ENCODE peak calls at places on chromosomes 12 and 14, in four cellular contexts. M is body of pancreas, A is psoas muscle, U is dorsolateral prefrontal cortex. P is an unnamed sample.

GRCh38 chr12:124754949-124755800 is 108.5 kb downstream of the SCARB1 start:
- DNase-seq in U (peak; percentile 93), A (peak; percentile 92), M (peak; percentile 52), P (no peak)

GRCh38 chr14:95510804-95511203 is 5.6 kb downstream of the SYNE3 start:
- DNase-seq in A (no peak), M (no peak), U (no peak), P (no peak)

GRCh38 chr12:105741786-105742566 is 396.8 kb downstream of the NUAK1 start:
- DNase-seq in A (no peak), U (peak; percentile 47), M (no peak), P (no peak)

GRCh38 chr12:110778801-110779577 is 36.3 kb upstream of the PPP1CC start:
- DNase-seq in A (no peak), M (no peak), U (no peak), P (no peak)

GRCh38 chr12:52204095-52204930 is 12.5 kb upstream of the KRT80 start:
- DNase-seq in M (no peak), U (no peak), A (no peak), P (no peak)

GRCh38 chr12:105822131-105823103 is 316.3 kb downstream of the NUAK1 start:
- DNase-seq in A (no peak), U (no peak), M (no peak), P (no peak)

GRCh38 chr14:64765740-64766302 is 61.6 kb downstream of the PLEKHG3 start:
- DNase-seq in A (no peak), M (no peak), U (no peak), P (no peak)

GRCh38 chr14:105199093-105199492 is 18.0 kb upstream of the NUDT14 start:
- DNase-seq in A (no peak), U (no peak), M (no peak), P (no peak)

GRCh38 chr12:118055144-118055557 is 5.8 kb downstream of the WSB2 start:
- DNase-seq in A (peak; percentile 69), U (no peak), M (peak; percentile 54), P (peak; percentile 45)

GRCh38 chr14:52266179-52266578 is 1.3 kb upstream of the PTGDR start:
- DNase-seq in M (no peak), A (peak; percentile 50), U (no peak), P (no peak)

GRCh38 chr14:104149278-104149595 is 10.8 kb downstream of the KIF26A start:
- DNase-seq in A (peak; percentile 36), U (no peak), M (no peak), P (no peak)

GRCh38 chr14:92490239-92490959 is 23.2 kb upstream of the RIN3 start:
- DNase-seq in U (no peak), M (no peak), A (no peak), P (no peak)

GRCh38 chr12:95790912-95791849 is 617 bp upstream of the NTN4 start:
- DNase-seq in M (peak; percentile 45), A (peak; percentile 58), U (no peak), P (peak; percentile 26)

GRCh38 chr12:120658286-120659150 is 18.1 kb downstream of the CABP1 start:
- DNase-seq in M (no peak), A (no peak), U (peak; percentile 66), P (no peak)

GRCh38 chr14:51780741-51781140 is 79.7 kb upstream of the GNG2 start:
- DNase-seq in M (no peak), A (no peak), U (no peak), P (no peak)

GRCh38 chr12:118355838-118356237 is 16.9 kb downstream of the TAOK3 start:
- DNase-seq in U (no peak), A (no peak), M (no peak), P (no peak)

GRCh38 chr12:116533343-116534248 is 25.6 kb upstream of the MAP1LC3B2 start:
- DNase-seq in M (peak; percentile 72), A (peak; percentile 80), U (peak; percentile 94), P (peak; percentile 82)

DNA sequence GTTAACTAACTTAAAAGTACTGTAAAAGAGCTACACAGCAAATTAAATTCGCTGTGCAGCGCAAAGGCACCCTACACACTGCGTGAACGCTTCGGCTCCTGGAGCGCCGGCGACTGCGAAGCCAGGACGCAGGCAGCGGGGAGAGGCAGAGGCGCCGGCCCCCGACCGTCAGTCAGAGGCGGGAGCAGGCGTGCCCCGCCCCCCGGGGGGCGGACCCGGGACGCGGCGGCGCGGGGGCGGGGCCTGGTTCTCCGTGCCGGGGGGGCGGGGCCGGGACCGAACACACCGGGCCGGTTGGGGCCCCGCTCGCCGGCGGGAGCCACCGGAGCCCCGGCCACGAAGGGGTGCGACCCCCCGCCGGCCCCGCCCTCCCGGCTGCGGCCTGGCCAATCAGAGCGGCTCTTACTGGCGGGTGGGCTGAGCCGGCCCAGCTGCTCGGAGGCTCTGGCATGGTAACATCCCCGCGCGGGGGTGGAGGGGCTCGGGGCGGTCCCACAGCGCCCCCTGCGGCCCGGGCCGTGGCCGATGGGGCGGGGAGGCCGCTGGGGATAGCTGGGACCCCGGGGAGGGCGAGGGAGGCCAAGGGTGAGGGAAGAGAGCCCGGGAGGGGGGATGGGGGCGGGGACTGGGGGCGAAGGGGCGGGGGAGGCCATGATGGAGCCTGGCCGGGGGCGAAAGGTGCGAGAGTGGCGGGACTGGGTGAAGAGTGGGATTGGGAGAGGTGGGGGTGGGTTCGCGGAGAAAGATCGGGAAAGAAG is at the start of gene PRPF40B:
- DNase-seq in A (peak; percentile 95), U (peak; percentile 83), M (peak; percentile 89), P (peak; percentile 89)
- TF ChIP-seq CTCF in A (peak; percentile 36), U (peak; percentile 33), M (peak; percentile 66), P (no peak)

GRCh38 chr14:69937367-69937777 is 58.2 kb downstream of the SMOC1 start:
- DNase-seq in U (no peak), M (peak; percentile 28), A (no peak), P (no peak)
- TF ChIP-seq CTCF in U (no peak), M (no peak), A (no peak), P (no peak)

DNA sequence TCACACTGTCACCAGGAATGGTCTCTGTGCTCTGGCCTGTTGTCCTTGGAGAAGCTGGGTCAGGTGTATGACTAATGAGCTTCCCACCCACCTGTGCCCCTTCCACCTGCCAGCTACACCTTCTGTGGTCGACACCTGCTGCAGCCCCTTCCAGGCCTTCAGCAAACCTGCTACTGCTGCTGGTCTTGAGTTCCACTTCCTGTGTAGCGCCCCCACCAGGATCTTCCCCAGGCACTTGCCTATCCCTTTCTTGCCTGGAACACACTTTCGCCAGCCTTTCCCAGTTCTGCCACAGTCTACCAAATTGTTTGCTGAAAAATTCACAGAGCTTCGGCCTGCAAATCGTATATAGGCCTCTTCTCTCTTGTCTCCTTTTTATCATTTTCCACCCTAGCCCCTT is 75.3 kb downstream of the CRACR2A start:
- DNase-seq in U (no peak), A (no peak), M (no peak), P (no peak)
- TF ChIP-seq CTCF in U (no peak), A (no peak), M (no peak), P (no peak)

GRCh38 chr14:60838601-60839000 is 104.0 kb downstream of the MNAT1 start:
- DNase-seq in U (no peak), M (no peak), A (no peak), P (no peak)
- TF ChIP-seq CTCF in U (no peak), M (no peak), A (no peak), P (no peak)